ENCODE peak calls at places on chromosomes 2 and 18, in six cellular contexts. One of them, this sample, is unnamed.

GRCh38 chr2:207831569-207832248 is 62.0 kb upstream of the FZD5 start:
- DNase-seq in NCI-H345: no peak
- DNase-seq in SIG-M5: no peak
- DNase-seq in lower lobe of right lung: no peak
- DNase-seq in GM12878: no peak
- DNase-seq in frontal cortex: no peak
- DNase-seq in this sample: no peak

GRCh38 chr18:13381907-13382682 is 163.5 kb downstream of the LDLRAD4 start:
- DNase-seq in NCI-H345: peak
- DNase-seq in SIG-M5: no peak
- DNase-seq in lower lobe of right lung: peak
- DNase-seq in GM12878: no peak
- DNase-seq in frontal cortex: peak
- DNase-seq in this sample: no peak

GRCh38 chr18:25873833-25874232 is 216.6 kb downstream of the SS18 start:
- DNase-seq in NCI-H345: no peak
- DNase-seq in SIG-M5: no peak
- DNase-seq in lower lobe of right lung: no peak
- DNase-seq in GM12878: no peak
- DNase-seq in frontal cortex: no peak
- DNase-seq in this sample: no peak

GRCh38 chr2:25301453-25302352 is 40.0 kb downstream of the DNMT3A start:
- DNase-seq in NCI-H345: no peak
- DNase-seq in SIG-M5: peak
- DNase-seq in lower lobe of right lung: no peak
- DNase-seq in GM12878: peak
- DNase-seq in frontal cortex: no peak
- DNase-seq in this sample: peak

GRCh38 chr2:37907480-37908070 is 17.5 kb upstream of the RMDN2 start:
- DNase-seq in NCI-H345: no peak
- DNase-seq in SIG-M5: no peak
- DNase-seq in lower lobe of right lung: no peak
- DNase-seq in GM12878: no peak
- DNase-seq in frontal cortex: no peak
- DNase-seq in this sample: no peak

GRCh38 chr2:180692322-180692721 is 288.1 kb upstream of the UBE2E3 start:
- DNase-seq in NCI-H345: no peak
- DNase-seq in SIG-M5: no peak
- DNase-seq in lower lobe of right lung: no peak
- DNase-seq in GM12878: no peak
- DNase-seq in frontal cortex: no peak
- DNase-seq in this sample: no peak

GRCh38 chr2:241905716-241906376 is 36.3 kb downstream of the RTP5 start:
- DNase-seq in NCI-H345: no peak
- DNase-seq in SIG-M5: no peak
- DNase-seq in lower lobe of right lung: no peak
- DNase-seq in GM12878: no peak
- DNase-seq in frontal cortex: no peak
- DNase-seq in this sample: no peak

GRCh38 chr18:4207383-4207782 is 247.7 kb downstream of the DLGAP1 start:
- DNase-seq in NCI-H345: no peak
- DNase-seq in SIG-M5: no peak
- DNase-seq in lower lobe of right lung: no peak
- DNase-seq in GM12878: no peak
- DNase-seq in frontal cortex: no peak
- DNase-seq in this sample: no peak

This sample was measured in Jurkat, Clone E6-1.